ENCODE peak calls at places on chromosome 21, in four cellular contexts. Q, E, W and K are unnamed samples.

GRCh38 chr21:36705679-36706481 is 7.0 kb downstream of the SIM2 start:
- DNase-seq in Q (no peak), E (peak), W (no peak), K (no peak)

GRCh38 chr21:42414928-42415769 is 11.4 kb downstream of the UBASH3A start:
- DNase-seq in Q (no peak), W (peak), E (peak), K (no peak)

GRCh38 chr21:27244356-27244755 is 277.5 kb upstream of the ADAMTS5 start:
- DNase-seq in Q (no peak), W (no peak), E (no peak), K (no peak)

GRCh38 chr21:26550357-26550756 is 22.7 kb downstream of the CYYR1 start:
- DNase-seq in E (no peak), Q (no peak), W (no peak), K (no peak)

GRCh38 chr21:44531606-44532128 is 8.3 kb downstream of the KRTAP10-1 start:
- DNase-seq in Q (no peak), W (no peak), E (no peak), K (no peak)

GRCh38 chr21:25881524-25882376 is 147.0 kb downstream of the GABPA start:
- DNase-seq in W (peak), Q (peak), E (peak), K (peak)

GRCh38 chr21:40556442-40556968 is 290.5 kb downstream of the DSCAM start:
- DNase-seq in Q (no peak), W (no peak), E (no peak), K (no peak)

GRCh38 chr21:25952306-25952705 is 217.5 kb downstream of the GABPA start:
- DNase-seq in W (no peak), E (no peak), Q (no peak), K (no peak)

GRCh38 chr21:38914531-38915385 is 109.0 kb downstream of the ETS2 start:
- DNase-seq in Q (no peak), E (peak), W (no peak), K (no peak)

GRCh38 chr21:23968722-23969647 is 1638.3 kb downstream of the MRPL39 start:
- DNase-seq in W (peak), Q (no peak), E (peak), K (no peak)

GRCh38 chr21:45539046-45539795 is 3.0 kb downstream of the SLC19A1 start:
- DNase-seq in Q (no peak), E (no peak), W (no peak), K (peak)

GRCh38 chr21:33937931-33938339 is 22.3 kb upstream of the ATP5PO start:
- DNase-seq in E (peak), Q (no peak), W (no peak), K (no peak)

GRCh38 chr21:25813917-25814316 is 79.1 kb downstream of the GABPA start:
- DNase-seq in Q (no peak), W (no peak), E (no peak), K (no peak)

GRCh38 chr21:31879251-31879650 is 6.4 kb downstream of the HUNK start:
- DNase-seq in E (no peak), W (no peak), Q (no peak), K (no peak)

GRCh38 chr21:35764586-35764985 is 295.7 kb downstream of the SETD4 start:
- DNase-seq in Q (no peak), W (no peak), E (no peak), K (no peak)

GRCh38 chr21:42650033-42650370 is 3.4 kb upstream of the PDE9A start:
- DNase-seq in W (no peak), E (no peak), Q (no peak), K (no peak)

GRCh38 chr21:26952274-26953066 is 14.4 kb downstream of the ADAMTS5 start:
- DNase-seq in W (no peak), Q (no peak), E (no peak), K (no peak)

GRCh38 chr21:42377211-42377950 is 11.0 kb upstream of the TFF1 start:
- DNase-seq in W (no peak), Q (no peak), E (no peak), K (peak)

GRCh38 chr21:45908536-45909237 is 72.9 kb upstream of the COL6A1 start:
- DNase-seq in Q (no peak), E (no peak), W (no peak), K (peak)

GRCh38 chr21:41630917-41631316 is 123.0 kb upstream of the TMPRSS2 start:
- DNase-seq in Q (no peak), E (no peak), W (no peak), K (peak)

GRCh38 chr21:28738882-28739281 is 253.8 kb downstream of the LTN1 start:
- DNase-seq in W (no peak), E (no peak), Q (no peak), K (no peak)

GRCh38 chr21:40178726-40179125 is 311.5 kb downstream of the PCP4 start:
- DNase-seq in Q (no peak), W (no peak), E (no peak), K (no peak)

GRCh38 chr21:38037416-38037815 is 121.2 kb upstream of the KCNJ6 start:
- DNase-seq in E (no peak), Q (no peak), W (no peak), K (no peak)

GRCh38 chr21:46559291-46559983 is 45.4 kb downstream of the S100B start:
- DNase-seq in E (no peak), Q (no peak), W (peak), K (no peak)

GRCh38 chr21:45981641-45982255 is at the start of gene COL6A1:
- DNase-seq in E (peak), W (no peak), Q (no peak), K (peak)

GRCh38 chr21:35988396-35989140 is 71.8 kb downstream of the SETD4 start:
- DNase-seq in E (peak), Q (no peak), W (no peak), K (no peak)

GRCh38 chr21:15227919-15228318 is 163.1 kb upstream of the NRIP1 start:
- DNase-seq in Q (no peak), W (no peak), E (no peak), K (no peak)

GRCh38 chr21:40054403-40054802 is 187.2 kb downstream of the PCP4 start:
- DNase-seq in Q (no peak), E (no peak), W (no peak), K (no peak)

GRCh38 chr21:45376459-45377324 is 28.3 kb upstream of the COL18A1 start:
- DNase-seq in Q (no peak), E (peak), W (no peak), K (no peak)

GRCh38 chr21:29521872-29522271 is 223.2 kb downstream of the BACH1 start:
- DNase-seq in E (no peak), W (no peak), Q (no peak), K (no peak)

GRCh38 chr21:33019885-33020557 is 5.7 kb upstream of the OLIG2 start:
- DNase-seq in W (no peak), E (no peak), Q (no peak), K (no peak)

GRCh38 chr21:15210235-15210678 is 145.5 kb upstream of the NRIP1 start:
- DNase-seq in E (no peak), Q (no peak), W (no peak), K (no peak)

GRCh38 chr21:38841472-38841871 is 35.7 kb downstream of the ETS2 start:
- DNase-seq in E (peak), W (no peak), Q (no peak), K (no peak)

GRCh38 chr21:42395910-42396625 is at the start of gene TMPRSS3:
- DNase-seq in E (no peak), W (no peak), Q (no peak), K (peak)

GRCh38 chr21:20040768-20041167 is 957.4 kb upstream of the NCAM2 start:
- DNase-seq in W (no peak), Q (no peak), E (peak), K (no peak)

GRCh38 chr21:23977971-23978370 is 1629.3 kb downstream of the MRPL39 start:
- DNase-seq in E (peak), W (no peak), Q (no peak), K (no peak)